ENCODE peak calls at places on chromosome 1, in nine cellular contexts. One of them, this sample, is unnamed.

GRCh38 chr1:38064232-38064903 is 17.8 kb upstream of the POU3F1 start:
- DNase-seq in upper lobe of right lung: no peak
- DNase-seq in endothelial cell: no peak
- DNase-seq in BE2C: no peak
- DNase-seq in lower lobe of right lung: no peak
- DNase-seq in astrocyte: peak
- DNase-seq in cardiac muscle cell: peak
- DNase-seq in heart left ventricle: no peak
- DNase-seq in left lung: no peak
- DNase-seq in this sample: no peak

GRCh38 chr1:79982218-79982617 is 975.7 kb upstream of the ADGRL4 start:
- DNase-seq in left lung: no peak
- DNase-seq in lower lobe of right lung: peak
- DNase-seq in endothelial cell: peak
- DNase-seq in cardiac muscle cell: peak
- DNase-seq in heart left ventricle: peak
- DNase-seq in BE2C: no peak
- DNase-seq in upper lobe of right lung: peak
- DNase-seq in astrocyte: peak
- DNase-seq in this sample: peak

GRCh38 chr1:47854552-47855144 is 142.5 kb downstream of the TRABD2B start:
- DNase-seq in astrocyte: no peak
- DNase-seq in left lung: no peak
- DNase-seq in upper lobe of right lung: no peak
- DNase-seq in heart left ventricle: no peak
- DNase-seq in lower lobe of right lung: no peak
- DNase-seq in endothelial cell: no peak
- DNase-seq in cardiac muscle cell: no peak
- DNase-seq in BE2C: no peak
- DNase-seq in this sample: no peak

GRCh38 chr1:234750922-234751595 is 141.1 kb upstream of the IRF2BP2 start:
- DNase-seq in BE2C: no peak
- DNase-seq in left lung: no peak
- DNase-seq in heart left ventricle: no peak
- DNase-seq in cardiac muscle cell: no peak
- DNase-seq in endothelial cell: no peak
- DNase-seq in upper lobe of right lung: no peak
- DNase-seq in astrocyte: no peak
- DNase-seq in lower lobe of right lung: no peak
- DNase-seq in this sample: peak

GRCh38 chr1:9651565-9652378 is at the start of gene PIK3CD:
- DNase-seq in heart left ventricle: peak
- DNase-seq in cardiac muscle cell: peak
- DNase-seq in lower lobe of right lung: peak
- DNase-seq in astrocyte: peak
- DNase-seq in left lung: peak
- DNase-seq in BE2C: no peak
- DNase-seq in endothelial cell: peak
- DNase-seq in upper lobe of right lung: peak
- DNase-seq in this sample: no peak

GRCh38 chr1:38061883-38062328 is 15.3 kb upstream of the POU3F1 start:
- DNase-seq in endothelial cell: no peak
- DNase-seq in upper lobe of right lung: no peak
- DNase-seq in astrocyte: no peak
- DNase-seq in BE2C: no peak
- DNase-seq in left lung: no peak
- DNase-seq in heart left ventricle: no peak
- DNase-seq in lower lobe of right lung: no peak
- DNase-seq in cardiac muscle cell: no peak
- DNase-seq in this sample: no peak

GRCh38 chr1:209485167-209485566 is 98.3 kb upstream of the CAMK1G start:
- DNase-seq in heart left ventricle: no peak
- DNase-seq in astrocyte: peak
- DNase-seq in cardiac muscle cell: peak
- DNase-seq in lower lobe of right lung: no peak
- DNase-seq in endothelial cell: no peak
- DNase-seq in left lung: no peak
- DNase-seq in upper lobe of right lung: no peak
- DNase-seq in BE2C: peak
- DNase-seq in this sample: no peak

GRCh38 chr1:47598357-47598756 is 160.5 kb downstream of the FOXD2 start:
- DNase-seq in heart left ventricle: no peak
- DNase-seq in BE2C: no peak
- DNase-seq in left lung: peak
- DNase-seq in lower lobe of right lung: no peak
- DNase-seq in upper lobe of right lung: no peak
- DNase-seq in endothelial cell: no peak
- DNase-seq in astrocyte: no peak
- DNase-seq in cardiac muscle cell: no peak
- DNase-seq in this sample: no peak

GRCh38 chr1:109787845-109788605 is 24.3 kb upstream of the EPS8L3 start:
- DNase-seq in left lung: no peak
- DNase-seq in cardiac muscle cell: no peak
- DNase-seq in endothelial cell: no peak
- DNase-seq in astrocyte: no peak
- DNase-seq in BE2C: no peak
- DNase-seq in upper lobe of right lung: peak
- DNase-seq in heart left ventricle: no peak
- DNase-seq in lower lobe of right lung: peak
- DNase-seq in this sample: no peak

GRCh38 chr1:9881838-9882249 is 28.2 kb downstream of the CTNNBIP1 start:
- DNase-seq in endothelial cell: no peak
- DNase-seq in cardiac muscle cell: peak
- DNase-seq in astrocyte: peak
- DNase-seq in left lung: peak
- DNase-seq in heart left ventricle: no peak
- DNase-seq in lower lobe of right lung: no peak
- DNase-seq in BE2C: no peak
- DNase-seq in upper lobe of right lung: no peak
- DNase-seq in this sample: no peak

GRCh38 chr1:103461171-103462105 is 64.1 kb upstream of the RNPC3 start:
- DNase-seq in upper lobe of right lung: no peak
- DNase-seq in lower lobe of right lung: no peak
- DNase-seq in endothelial cell: no peak
- DNase-seq in BE2C: no peak
- DNase-seq in heart left ventricle: no peak
- DNase-seq in astrocyte: no peak
- DNase-seq in left lung: no peak
- DNase-seq in cardiac muscle cell: peak
- DNase-seq in this sample: no peak

GRCh38 chr1:100793661-100794060 is 74.1 kb downstream of the VCAM1 start:
- DNase-seq in lower lobe of right lung: no peak
- DNase-seq in upper lobe of right lung: no peak
- DNase-seq in endothelial cell: no peak
- DNase-seq in left lung: no peak
- DNase-seq in heart left ventricle: no peak
- DNase-seq in astrocyte: no peak
- DNase-seq in cardiac muscle cell: no peak
- DNase-seq in BE2C: no peak
- DNase-seq in this sample: no peak

GRCh38 chr1:9705337-9706098 is 54.0 kb downstream of the PIK3CD start:
- DNase-seq in lower lobe of right lung: no peak
- DNase-seq in heart left ventricle: no peak
- DNase-seq in astrocyte: peak
- DNase-seq in left lung: no peak
- DNase-seq in BE2C: no peak
- DNase-seq in upper lobe of right lung: no peak
- DNase-seq in endothelial cell: no peak
- DNase-seq in cardiac muscle cell: no peak
- DNase-seq in this sample: no peak

GRCh38 chr1:15523922-15524282 is at the start of gene CASP9:
- DNase-seq in endothelial cell: no peak
- DNase-seq in astrocyte: no peak
- DNase-seq in lower lobe of right lung: no peak
- DNase-seq in BE2C: no peak
- DNase-seq in cardiac muscle cell: no peak
- DNase-seq in upper lobe of right lung: no peak
- DNase-seq in heart left ventricle: no peak
- DNase-seq in left lung: no peak
- DNase-seq in this sample: no peak

GRCh38 chr1:21944261-21945074 is 7.4 kb upstream of the HSPG2 start:
- DNase-seq in lower lobe of right lung: no peak
- DNase-seq in endothelial cell: peak
- DNase-seq in BE2C: no peak
- DNase-seq in astrocyte: peak
- DNase-seq in left lung: no peak
- DNase-seq in heart left ventricle: no peak
- DNase-seq in upper lobe of right lung: no peak
- DNase-seq in cardiac muscle cell: no peak
- DNase-seq in this sample: no peak

GRCh38 chr1:225596152-225596551 is 56.8 kb downstream of the ENAH start:
- DNase-seq in upper lobe of right lung: no peak
- DNase-seq in lower lobe of right lung: no peak
- DNase-seq in heart left ventricle: no peak
- DNase-seq in endothelial cell: no peak
- DNase-seq in BE2C: no peak
- DNase-seq in left lung: no peak
- DNase-seq in astrocyte: no peak
- DNase-seq in cardiac muscle cell: no peak
- DNase-seq in this sample: no peak

GRCh38 chr1:234125283-234125682 is 220.8 kb downstream of the SLC35F3 start:
- DNase-seq in heart left ventricle: no peak
- DNase-seq in upper lobe of right lung: no peak
- DNase-seq in BE2C: peak
- DNase-seq in endothelial cell: peak
- DNase-seq in left lung: no peak
- DNase-seq in cardiac muscle cell: no peak
- DNase-seq in lower lobe of right lung: no peak
- DNase-seq in astrocyte: peak
- DNase-seq in this sample: no peak

GRCh38 chr1:59218521-59219236 is 78.2 kb upstream of the FGGY start:
- DNase-seq in left lung: no peak
- DNase-seq in astrocyte: peak
- DNase-seq in cardiac muscle cell: peak
- DNase-seq in heart left ventricle: no peak
- DNase-seq in BE2C: no peak
- DNase-seq in endothelial cell: no peak
- DNase-seq in lower lobe of right lung: no peak
- DNase-seq in upper lobe of right lung: no peak
- DNase-seq in this sample: no peak

GRCh38 chr1:205907794-205908193 is 35.5 kb downstream of the SLC26A9 start:
- DNase-seq in left lung: no peak
- DNase-seq in astrocyte: no peak
- DNase-seq in BE2C: peak
- DNase-seq in heart left ventricle: no peak
- DNase-seq in cardiac muscle cell: peak
- DNase-seq in upper lobe of right lung: no peak
- DNase-seq in endothelial cell: peak
- DNase-seq in lower lobe of right lung: no peak
- DNase-seq in this sample: no peak
- TF ChIP-seq CTCF in left lung: peak
- TF ChIP-seq CTCF in astrocyte: peak
- TF ChIP-seq CTCF in BE2C: peak
- TF ChIP-seq CTCF in heart left ventricle: peak
- TF ChIP-seq CTCF in cardiac muscle cell: peak
- TF ChIP-seq CTCF in upper lobe of right lung: peak
- TF ChIP-seq CTCF in endothelial cell: peak
- TF ChIP-seq CTCF in lower lobe of right lung: peak
- TF ChIP-seq CTCF in this sample: peak

DNA sequence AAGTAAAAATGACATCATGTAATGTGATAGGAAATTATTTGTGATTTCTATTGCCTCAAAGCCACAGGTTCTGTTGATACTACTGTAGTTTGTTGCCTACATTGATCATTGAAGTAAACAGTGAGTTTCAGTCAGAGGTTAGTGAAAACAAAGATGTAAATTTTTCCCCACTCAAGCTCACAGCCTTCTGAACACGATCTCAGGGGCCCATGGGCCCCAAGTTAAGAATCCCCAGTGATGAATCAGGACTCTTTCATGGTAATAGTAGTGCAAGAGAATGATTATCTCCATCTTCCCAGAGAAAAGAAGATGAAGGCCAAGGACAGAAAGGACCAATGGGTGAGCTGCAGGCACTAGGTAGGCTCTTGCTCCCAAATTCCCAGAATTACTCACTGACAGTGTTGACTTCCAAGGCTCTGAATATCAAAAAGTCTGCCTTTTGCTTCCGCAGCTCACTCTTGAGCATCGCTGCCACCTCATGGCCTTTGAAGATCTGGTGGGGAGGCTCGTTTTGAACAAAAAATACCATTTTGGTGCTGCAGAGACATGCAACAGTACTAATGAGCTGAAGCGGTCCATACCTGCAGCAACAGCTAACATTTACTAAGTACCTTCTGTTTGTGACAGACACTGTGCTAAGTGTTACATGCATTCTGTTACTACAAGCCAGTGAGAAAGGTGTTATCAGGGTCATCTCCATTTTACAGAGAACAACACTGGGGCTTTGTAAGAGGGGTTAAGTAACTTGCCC is 113.3 kb downstream of the KIAA0319L start:
- DNase-seq in endothelial cell: no peak
- DNase-seq in cardiac muscle cell: peak
- DNase-seq in heart left ventricle: no peak
- DNase-seq in upper lobe of right lung: no peak
- DNase-seq in astrocyte: no peak
- DNase-seq in left lung: no peak
- DNase-seq in BE2C: no peak
- DNase-seq in lower lobe of right lung: no peak
- DNase-seq in this sample: no peak
- TF ChIP-seq CTCF in endothelial cell: no peak
- TF ChIP-seq CTCF in cardiac muscle cell: peak
- TF ChIP-seq CTCF in heart left ventricle: no peak
- TF ChIP-seq CTCF in upper lobe of right lung: no peak
- TF ChIP-seq CTCF in astrocyte: no peak
- TF ChIP-seq CTCF in left lung: no peak
- TF ChIP-seq CTCF in BE2C: peak
- TF ChIP-seq CTCF in lower lobe of right lung: no peak
- TF ChIP-seq CTCF in this sample: no peak

GRCh38 chr1:154973344-154974085 is 966 bp upstream of the CKS1B start:
- DNase-seq in heart left ventricle: peak
- DNase-seq in left lung: peak
- DNase-seq in astrocyte: peak
- DNase-seq in BE2C: peak
- DNase-seq in cardiac muscle cell: peak
- DNase-seq in endothelial cell: peak
- DNase-seq in lower lobe of right lung: peak
- DNase-seq in upper lobe of right lung: peak
- DNase-seq in this sample: peak
- TF ChIP-seq CTCF in heart left ventricle: peak
- TF ChIP-seq CTCF in left lung: no peak
- TF ChIP-seq CTCF in astrocyte: peak
- TF ChIP-seq CTCF in BE2C: peak
- TF ChIP-seq CTCF in cardiac muscle cell: no peak
- TF ChIP-seq CTCF in endothelial cell: no peak
- TF ChIP-seq CTCF in lower lobe of right lung: no peak
- TF ChIP-seq CTCF in upper lobe of right lung: peak
- TF ChIP-seq CTCF in this sample: no peak

GRCh38 chr1:24861821-24862727 is 68.0 kb downstream of the RUNX3 start:
- DNase-seq in left lung: peak
- DNase-seq in BE2C: no peak
- DNase-seq in heart left ventricle: no peak
- DNase-seq in upper lobe of right lung: no peak
- DNase-seq in endothelial cell: no peak
- DNase-seq in cardiac muscle cell: peak
- DNase-seq in lower lobe of right lung: peak
- DNase-seq in astrocyte: no peak
- DNase-seq in this sample: no peak
- TF ChIP-seq CTCF in left lung: no peak
- TF ChIP-seq CTCF in BE2C: no peak
- TF ChIP-seq CTCF in heart left ventricle: no peak
- TF ChIP-seq CTCF in upper lobe of right lung: no peak
- TF ChIP-seq CTCF in endothelial cell: no peak
- TF ChIP-seq CTCF in cardiac muscle cell: peak
- TF ChIP-seq CTCF in lower lobe of right lung: no peak
- TF ChIP-seq CTCF in astrocyte: peak
- TF ChIP-seq CTCF in this sample: no peak